ENCODE peak calls at places on chromosomes 13 and 19, in five cellular contexts. One of them, this sample, is unnamed.

GRCh38 chr13:49443327-49443688 is 556 bp downstream of the CAB39L start:
- DNase-seq in AG04450: no peak
- DNase-seq in CD4-positive, alpha-beta memory T cell: no peak
- DNase-seq in HL-60: peak
- DNase-seq in mesenchymal stem cell: no peak
- DNase-seq in this sample: no peak

GRCh38 chr13:79393564-79394249 is 12.3 kb downstream of the RBM26 start:
- DNase-seq in AG04450: no peak
- DNase-seq in CD4-positive, alpha-beta memory T cell: peak
- DNase-seq in HL-60: peak
- DNase-seq in mesenchymal stem cell: no peak
- DNase-seq in this sample: no peak

GRCh38 chr13:30829788-30830637 is 76.1 kb upstream of the MEDAG start:
- DNase-seq in AG04450: no peak
- DNase-seq in CD4-positive, alpha-beta memory T cell: no peak
- DNase-seq in HL-60: no peak
- DNase-seq in mesenchymal stem cell: no peak
- DNase-seq in this sample: no peak

GRCh38 chr13:103965506-103966243 is 899.5 kb upstream of the SLC10A2 start:
- DNase-seq in AG04450: no peak
- DNase-seq in CD4-positive, alpha-beta memory T cell: no peak
- DNase-seq in HL-60: no peak
- DNase-seq in mesenchymal stem cell: peak
- DNase-seq in this sample: no peak

GRCh38 chr13:24564881-24565280 is 52.3 kb upstream of the PARP4 start:
- DNase-seq in AG04450: no peak
- DNase-seq in CD4-positive, alpha-beta memory T cell: no peak
- DNase-seq in HL-60: no peak
- DNase-seq in mesenchymal stem cell: no peak
- DNase-seq in this sample: no peak

GRCh38 chr13:22757530-22758120 is 423.2 kb upstream of the SGCG start:
- DNase-seq in AG04450: no peak
- DNase-seq in CD4-positive, alpha-beta memory T cell: no peak
- DNase-seq in HL-60: no peak
- DNase-seq in mesenchymal stem cell: peak
- DNase-seq in this sample: peak

GRCh38 chr19:37920591-37921450 is 13.8 kb downstream of the SIPA1L3 start:
- DNase-seq in AG04450: no peak
- DNase-seq in CD4-positive, alpha-beta memory T cell: no peak
- DNase-seq in HL-60: no peak
- DNase-seq in mesenchymal stem cell: no peak
- DNase-seq in this sample: no peak

GRCh38 chr19:43641333-43641732 is 1.7 kb upstream of the CADM4 start:
- DNase-seq in AG04450: no peak
- DNase-seq in CD4-positive, alpha-beta memory T cell: no peak
- DNase-seq in HL-60: no peak
- DNase-seq in mesenchymal stem cell: no peak
- DNase-seq in this sample: no peak

GRCh38 chr19:41877916-41878905 is 1.1 kb downstream of the CD79A start:
- DNase-seq in AG04450: no peak
- DNase-seq in CD4-positive, alpha-beta memory T cell: no peak
- DNase-seq in HL-60: no peak
- DNase-seq in mesenchymal stem cell: no peak
- DNase-seq in this sample: no peak

GRCh38 chr13:27043013-27043412 is 128.6 kb downstream of the USP12 start:
- DNase-seq in AG04450: peak
- DNase-seq in CD4-positive, alpha-beta memory T cell: no peak
- DNase-seq in HL-60: no peak
- DNase-seq in mesenchymal stem cell: peak
- DNase-seq in this sample: peak

GRCh38 chr13:99666146-99666805 is 165.0 kb downstream of the TM9SF2 start:
- DNase-seq in AG04450: no peak
- DNase-seq in CD4-positive, alpha-beta memory T cell: no peak
- DNase-seq in HL-60: no peak
- DNase-seq in mesenchymal stem cell: no peak
- DNase-seq in this sample: no peak

GRCh38 chr13:108227651-108228272 is 9.6 kb downstream of the ABHD13 start:
- DNase-seq in AG04450: no peak
- DNase-seq in CD4-positive, alpha-beta memory T cell: peak
- DNase-seq in HL-60: peak
- DNase-seq in mesenchymal stem cell: peak
- DNase-seq in this sample: peak

GRCh38 chr19:3440082-3440481 is 40.2 kb downstream of the SMIM24 start:
- DNase-seq in AG04450: no peak
- DNase-seq in CD4-positive, alpha-beta memory T cell: peak
- DNase-seq in HL-60: peak
- DNase-seq in mesenchymal stem cell: no peak
- DNase-seq in this sample: no peak

GRCh38 chr13:83297591-83298305 is 584.5 kb downstream of the SLITRK1 start:
- DNase-seq in AG04450: no peak
- DNase-seq in CD4-positive, alpha-beta memory T cell: no peak
- DNase-seq in HL-60: no peak
- DNase-seq in mesenchymal stem cell: no peak
- DNase-seq in this sample: no peak

GRCh38 chr13:112879283-112879833 is 89.7 kb upstream of the MCF2L start:
- DNase-seq in AG04450: no peak
- DNase-seq in CD4-positive, alpha-beta memory T cell: no peak
- DNase-seq in HL-60: no peak
- DNase-seq in mesenchymal stem cell: peak
- DNase-seq in this sample: no peak

GRCh38 chr13:73325351-73326214 is 266.8 kb downstream of the KLF5 start:
- DNase-seq in AG04450: no peak
- DNase-seq in CD4-positive, alpha-beta memory T cell: no peak
- DNase-seq in HL-60: no peak
- DNase-seq in mesenchymal stem cell: peak
- DNase-seq in this sample: peak

GRCh38 chr19:44904426-44904994 is 1.1 kb upstream of the APOE start:
- DNase-seq in AG04450: no peak
- DNase-seq in CD4-positive, alpha-beta memory T cell: no peak
- DNase-seq in HL-60: no peak
- DNase-seq in mesenchymal stem cell: no peak
- DNase-seq in this sample: no peak

GRCh38 chr13:77429320-77430142 is 102.6 kb upstream of the MYCBP2 start:
- DNase-seq in AG04450: no peak
- DNase-seq in CD4-positive, alpha-beta memory T cell: no peak
- DNase-seq in HL-60: no peak
- DNase-seq in mesenchymal stem cell: no peak
- DNase-seq in this sample: no peak

GRCh38 chr13:93502987-93503386 is 276.4 kb downstream of the GPC6 start:
- DNase-seq in AG04450: no peak
- DNase-seq in CD4-positive, alpha-beta memory T cell: no peak
- DNase-seq in HL-60: no peak
- DNase-seq in mesenchymal stem cell: no peak
- DNase-seq in this sample: no peak

GRCh38 chr19:1839658-1840540 is 8.4 kb downstream of the REXO1 start:
- DNase-seq in AG04450: no peak
- DNase-seq in CD4-positive, alpha-beta memory T cell: no peak
- DNase-seq in HL-60: peak
- DNase-seq in mesenchymal stem cell: no peak
- DNase-seq in this sample: no peak
- H3K4me3 ChIP-seq in AG04450: no peak
- H3K4me3 ChIP-seq in CD4-positive, alpha-beta memory T cell: no peak
- H3K4me3 ChIP-seq in HL-60: no peak
- H3K4me3 ChIP-seq in mesenchymal stem cell: no peak
- H3K4me3 ChIP-seq in this sample: no peak

GRCh38 chr19:33800012-33800680 is 3.5 kb downstream of the KCTD15 start:
- DNase-seq in AG04450: no peak
- DNase-seq in CD4-positive, alpha-beta memory T cell: no peak
- DNase-seq in HL-60: no peak
- DNase-seq in mesenchymal stem cell: no peak
- DNase-seq in this sample: no peak

GRCh38 chr19:33797821-33798633 is 1.4 kb downstream of the KCTD15 start:
- DNase-seq in AG04450: no peak
- DNase-seq in CD4-positive, alpha-beta memory T cell: no peak
- DNase-seq in HL-60: peak
- DNase-seq in mesenchymal stem cell: peak
- DNase-seq in this sample: no peak

GRCh38 chr19:33796164-33797100 is at the start of gene KCTD15:
- DNase-seq in AG04450: no peak
- DNase-seq in CD4-positive, alpha-beta memory T cell: no peak
- DNase-seq in HL-60: peak
- DNase-seq in mesenchymal stem cell: peak
- DNase-seq in this sample: no peak

GRCh38 chr19:33799507-33799906 is 2.8 kb downstream of the KCTD15 start:
- DNase-seq in AG04450: no peak
- DNase-seq in CD4-positive, alpha-beta memory T cell: no peak
- DNase-seq in HL-60: no peak
- DNase-seq in mesenchymal stem cell: no peak
- DNase-seq in this sample: no peak

GRCh38 chr19:33798701-33799111 is 2.0 kb downstream of the KCTD15 start:
- DNase-seq in AG04450: no peak
- DNase-seq in CD4-positive, alpha-beta memory T cell: no peak
- DNase-seq in HL-60: no peak
- DNase-seq in mesenchymal stem cell: peak
- DNase-seq in this sample: no peak
- H3K4me3 ChIP-seq in AG04450: peak
- H3K4me3 ChIP-seq in CD4-positive, alpha-beta memory T cell: no peak
- H3K4me3 ChIP-seq in HL-60: no peak
- H3K4me3 ChIP-seq in mesenchymal stem cell: peak
- H3K4me3 ChIP-seq in this sample: peak

GRCh38 chr13:85298387-85298924 is 500.8 kb downstream of the SLITRK6 start:
- DNase-seq in AG04450: no peak
- DNase-seq in CD4-positive, alpha-beta memory T cell: no peak
- DNase-seq in HL-60: no peak
- DNase-seq in mesenchymal stem cell: peak
- DNase-seq in this sample: no peak
- H3K4me3 ChIP-seq in AG04450: no peak
- H3K4me3 ChIP-seq in CD4-positive, alpha-beta memory T cell: no peak
- H3K4me3 ChIP-seq in HL-60: no peak
- H3K4me3 ChIP-seq in mesenchymal stem cell: no peak
- H3K4me3 ChIP-seq in this sample: no peak

GRCh38 chr19:50696065-50696425 is 23.6 kb downstream of the SHANK1 start:
- DNase-seq in AG04450: no peak
- DNase-seq in CD4-positive, alpha-beta memory T cell: no peak
- DNase-seq in HL-60: no peak
- DNase-seq in mesenchymal stem cell: no peak
- DNase-seq in this sample: no peak
- H3K4me3 ChIP-seq in AG04450: no peak
- H3K4me3 ChIP-seq in CD4-positive, alpha-beta memory T cell: no peak
- H3K4me3 ChIP-seq in HL-60: no peak
- H3K4me3 ChIP-seq in mesenchymal stem cell: no peak
- H3K4me3 ChIP-seq in this sample: no peak

GRCh38 chr19:4974855-4975469 is 6.0 kb downstream of the KDM4B start:
- DNase-seq in AG04450: no peak
- DNase-seq in CD4-positive, alpha-beta memory T cell: no peak
- DNase-seq in HL-60: peak
- DNase-seq in mesenchymal stem cell: peak
- DNase-seq in this sample: no peak

GRCh38 chr19:4976412-4977298 is 7.7 kb downstream of the KDM4B start:
- DNase-seq in AG04450: peak
- DNase-seq in CD4-positive, alpha-beta memory T cell: no peak
- DNase-seq in HL-60: peak
- DNase-seq in mesenchymal stem cell: peak
- DNase-seq in this sample: peak

GRCh38 chr19:4979211-4979807 is 10.4 kb downstream of the KDM4B start:
- DNase-seq in AG04450: no peak
- DNase-seq in CD4-positive, alpha-beta memory T cell: no peak
- DNase-seq in HL-60: peak
- DNase-seq in mesenchymal stem cell: no peak
- DNase-seq in this sample: no peak

GRCh38 chr19:4980087-4980486 is 11.2 kb downstream of the KDM4B start:
- DNase-seq in AG04450: no peak
- DNase-seq in CD4-positive, alpha-beta memory T cell: no peak
- DNase-seq in HL-60: peak
- DNase-seq in mesenchymal stem cell: no peak
- DNase-seq in this sample: peak

DNA sequence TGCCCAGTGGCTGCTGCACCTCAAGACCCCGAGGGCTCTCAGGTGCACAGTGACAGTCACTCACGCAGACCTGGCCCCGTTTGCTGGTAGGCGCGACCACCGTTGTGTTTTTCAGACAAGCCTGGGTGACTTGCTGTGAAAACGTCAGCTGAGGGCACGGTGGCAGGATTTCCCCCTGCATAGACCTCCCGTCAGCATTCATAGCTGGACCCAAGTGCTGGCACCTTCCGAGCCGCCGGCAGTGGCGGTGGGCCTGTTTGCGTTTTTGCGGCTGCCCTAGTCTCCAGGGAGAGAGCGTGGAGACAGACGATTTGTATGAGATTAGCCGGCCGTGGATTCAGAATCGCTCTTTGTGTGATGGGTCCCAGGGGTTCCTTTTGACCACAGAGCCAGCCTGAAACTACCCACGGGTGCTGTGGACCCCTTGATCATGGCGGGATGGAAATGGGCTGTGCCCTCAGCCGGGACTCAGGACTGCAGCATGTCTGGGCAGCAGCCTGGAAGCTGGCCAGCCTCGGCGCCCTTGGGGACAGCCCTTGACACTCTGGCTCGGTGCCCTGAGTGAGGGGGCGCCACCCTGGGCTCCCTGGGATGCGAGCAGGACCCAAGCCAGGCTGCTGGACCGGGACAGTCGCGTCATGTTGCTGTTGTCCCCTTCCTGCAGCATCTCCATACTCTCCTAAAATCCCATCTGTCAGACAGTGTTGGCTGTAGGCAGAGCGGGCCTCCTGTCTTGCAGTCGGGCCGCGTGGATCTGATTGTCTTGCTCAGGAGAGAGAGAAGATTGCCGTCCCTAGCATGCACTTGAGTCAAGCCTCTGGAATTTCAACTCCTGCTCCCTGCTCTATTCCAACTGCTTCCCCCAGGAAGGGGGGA is 8.6 kb downstream of the KDM4B start:
- DNase-seq in AG04450: peak
- DNase-seq in CD4-positive, alpha-beta memory T cell: no peak
- DNase-seq in HL-60: no peak
- DNase-seq in mesenchymal stem cell: peak
- DNase-seq in this sample: peak
- H3K4me3 ChIP-seq in AG04450: peak
- H3K4me3 ChIP-seq in CD4-positive, alpha-beta memory T cell: no peak
- H3K4me3 ChIP-seq in HL-60: no peak
- H3K4me3 ChIP-seq in mesenchymal stem cell: no peak
- H3K4me3 ChIP-seq in this sample: no peak